ENCODE peak calls at places on chromosomes 1 and 21, in five cellular contexts. C is CD8-positive, alpha-beta memory T cell; L is ovary; I is endothelial cell of umbilical vein; M is DND-41. E is an unnamed sample.

GRCh38 chr1:66302810-66303209 is 231.1 kb upstream of the SGIP1 start:
- DNase-seq in C (no peak), L (no peak), I (no peak), M (no peak), E (no peak)

GRCh38 chr1:216323344-216323743 is 99.9 kb downstream of the USH2A start:
- DNase-seq in C (no peak), L (no peak), I (no peak), M (no peak), E (no peak)

GRCh38 chr1:41545996-41546938 is 61.8 kb upstream of the EDN2 start:
- DNase-seq in C (no peak), L (no peak), I (no peak), M (no peak), E (no peak)

GRCh38 chr1:37325010-37325409 is 149.4 kb upstream of the ZC3H12A start:
- DNase-seq in C (no peak), L (no peak), I (no peak), M (no peak), E (no peak)

GRCh38 chr1:62438163-62438562 is 1.3 kb downstream of the USP1 start:
- DNase-seq in C (no peak), L (no peak), I (peak; percentile 35), M (no peak), E (peak; percentile 23)

GRCh38 chr1:246760426-246761347 is 36.5 kb downstream of the SCCPDH start:
- DNase-seq in C (no peak), L (no peak), I (no peak), M (no peak), E (no peak)

GRCh38 chr1:243942196-243943150 is 92.4 kb upstream of the AKT3 start:
- DNase-seq in C (no peak), L (no peak), I (no peak), M (no peak), E (no peak)

GRCh38 chr1:108814343-108815125 is 42.4 kb downstream of the AKNAD1 start:
- DNase-seq in C (no peak), L (peak; percentile 32), I (no peak), M (no peak), E (no peak)

GRCh38 chr1:109750241-109750882 is 9.5 kb upstream of the GSTM3 start:
- DNase-seq in C (no peak), L (no peak), I (no peak), M (no peak), E (no peak)

GRCh38 chr1:19605884-19606442 is 38.1 kb upstream of the NBL1 start:
- DNase-seq in C (no peak), L (no peak), I (no peak), M (no peak), E (no peak)

GRCh38 chr1:154884868-154885706 is 15.0 kb upstream of the KCNN3 start:
- DNase-seq in C (no peak), L (no peak), I (peak; percentile 92), M (no peak), E (no peak)

GRCh38 chr1:203197625-203198024 is 11.1 kb upstream of the CHI3L1 start:
- DNase-seq in C (no peak), L (no peak), I (no peak), M (no peak), E (no peak)

GRCh38 chr1:57966751-57967406 is 543.0 kb upstream of the DAB1 start:
- DNase-seq in C (no peak), L (no peak), I (no peak), M (peak; percentile 24), E (no peak)

GRCh38 chr1:149917590-149918144 is at the start of gene SV2A:
- DNase-seq in C (peak; percentile 28), L (no peak), I (no peak), M (peak; percentile 84), E (no peak)

GRCh38 chr1:113133038-113133437 is 60.0 kb downstream of the LRIG2 start:
- DNase-seq in C (no peak), L (no peak), I (no peak), M (no peak), E (peak; percentile 26)

GRCh38 chr1:156767879-156768608 is 709 bp downstream of the PRCC start:
- DNase-seq in C (peak; percentile 31), L (peak; percentile 69), I (peak; percentile 42), M (no peak), E (peak; percentile 44)

GRCh38 chr1:206723500-206724472 is 39.1 kb downstream of the MAPKAPK2 start:
- DNase-seq in C (no peak), L (no peak), I (no peak), M (no peak), E (no peak)

GRCh38 chr1:234955107-234955731 is 173.4 kb downstream of the TOMM20 start:
- DNase-seq in C (no peak), L (no peak), I (peak; percentile 16), M (peak; percentile 71), E (no peak)

GRCh38 chr1:54995835-54996234 is 2.9 kb upstream of the BSND start:
- DNase-seq in C (peak; percentile 19), L (no peak), I (no peak), M (no peak), E (no peak)

GRCh38 chr1:218646288-218646687 is 301.2 kb downstream of the TGFB2 start:
- DNase-seq in C (no peak), L (no peak), I (no peak), M (no peak), E (no peak)

GRCh38 chr1:160354388-160354985 is 11.3 kb downstream of the NCSTN start:
- DNase-seq in C (no peak), L (no peak), I (no peak), M (peak; percentile 40), E (peak; percentile 9)

GRCh38 chr1:78033797-78034172 is 12.0 kb upstream of the GIPC2 start:
- DNase-seq in C (no peak), L (no peak), I (no peak), M (no peak), E (no peak)

GRCh38 chr1:224609333-224609732 is 6.8 kb upstream of the CNIH3 start:
- DNase-seq in C (no peak), L (no peak), I (no peak), M (no peak), E (no peak)

GRCh38 chr1:107057197-107058133 is 991 bp downstream of the PRMT6 start:
- DNase-seq in C (peak; percentile 4), L (peak; percentile 74), I (peak; percentile 72), M (peak; percentile 64), E (peak; percentile 5)

GRCh38 chr1:161119379-161120061 is 1.6 kb downstream of the NIT1 start:
- DNase-seq in C (peak; percentile 38), L (no peak), I (peak; percentile 55), M (peak; percentile 30), E (peak; percentile 81)

GRCh38 chr1:25861316-25862286 is 2.3 kb upstream of the AUNIP start:
- DNase-seq in C (no peak), L (no peak), I (peak; percentile 15), M (no peak), E (no peak)

GRCh38 chr1:39638965-39639332 is 494 bp downstream of the HEYL start:
- DNase-seq in C (no peak), L (no peak), I (no peak), M (no peak), E (no peak)

GRCh38 chr1:58932820-58933598 is 149.2 kb upstream of the JUN start:
- DNase-seq in C (no peak), L (no peak), I (no peak), M (no peak), E (peak; percentile 45)

GRCh38 chr1:32186077-32186476 is 6.6 kb downstream of the TXLNA start:
- DNase-seq in C (no peak), L (no peak), I (no peak), M (peak; percentile 72), E (no peak)

GRCh38 chr1:183080406-183080805 is 57.2 kb downstream of the LAMC1 start:
- DNase-seq in C (no peak), L (no peak), I (peak; percentile 51), M (no peak), E (no peak)

GRCh38 chr1:183081402-183082110 is 58.3 kb downstream of the LAMC1 start:
- DNase-seq in C (no peak), L (no peak), I (no peak), M (no peak), E (no peak)

GRCh38 chr1:183077107-183077506 is 53.9 kb downstream of the LAMC1 start:
- DNase-seq in C (no peak), L (no peak), I (no peak), M (no peak), E (no peak)

GRCh38 chr1:183082650-183083049 is 59.4 kb downstream of the LAMC1 start:
- DNase-seq in C (no peak), L (no peak), I (no peak), M (no peak), E (no peak)

DNA sequence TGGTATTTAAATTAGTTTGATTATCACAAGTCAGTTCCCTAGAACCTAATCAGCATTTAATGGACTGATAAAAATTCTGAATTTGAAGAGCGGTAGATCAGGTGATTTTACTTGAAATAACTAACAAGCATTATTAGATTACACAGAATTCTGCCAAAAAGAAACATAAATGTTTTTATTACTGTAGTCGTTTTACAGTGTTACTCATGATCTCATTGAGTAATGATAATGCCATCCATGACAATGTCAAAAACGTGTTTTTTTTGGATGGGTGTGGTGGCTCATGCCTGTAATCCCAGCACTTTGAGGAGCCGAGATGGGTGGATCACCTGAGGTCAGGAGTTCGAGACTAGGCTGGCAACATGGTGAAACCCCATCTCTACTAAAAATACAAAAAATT is 56.5 kb downstream of the LAMC1 start:
- DNase-seq in C (no peak), L (no peak), I (no peak), M (no peak), E (no peak)
- H3K4me1 ChIP-seq in C (no peaks in the 10 kb centered on the region), L (peaks cover 5% of the 10 kb centered on the region), I (peaks cover 12% of the 10 kb centered on the region), M (no peaks in the 10 kb centered on the region), E (no peaks in the 10 kb centered on the region)

DNA sequence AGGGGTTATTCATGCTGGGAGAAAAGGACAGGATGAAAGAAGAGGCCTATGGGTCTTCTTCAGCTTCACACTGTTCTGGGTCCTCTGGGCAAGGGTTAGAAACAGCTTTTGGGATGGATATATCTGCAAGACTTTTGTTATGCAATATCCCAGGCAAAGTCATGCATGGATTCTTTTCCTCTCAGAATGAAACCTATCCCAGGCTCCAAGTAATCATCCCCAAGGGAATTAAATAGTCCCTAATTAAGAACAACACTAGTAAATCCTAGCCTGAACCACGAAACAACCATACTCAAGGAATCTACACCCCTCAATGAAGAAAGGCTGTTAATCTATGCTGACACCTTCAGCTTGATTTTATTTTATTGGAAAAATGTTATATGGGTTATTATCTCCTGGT is 338.7 kb downstream of the TBX15 start:
- DNase-seq in C (no peak), L (no peak), I (no peak), M (no peak), E (no peak)
- H3K4me1 ChIP-seq in C (no peaks in the 10 kb centered on the region), L (no peaks in the 10 kb centered on the region), I (no peaks in the 10 kb centered on the region), M (no peaks in the 10 kb centered on the region), E (no peaks in the 10 kb centered on the region)

GRCh38 chr21:38760017-38760761 is 45.5 kb upstream of the ETS2 start:
- DNase-seq in C (no peak), L (no peak), I (no peak), M (no peak), E (no peak)
- H3K4me1 ChIP-seq in C (no peaks in the 10 kb centered on the region), L (peaks cover 6% of the 10 kb centered on the region), I (peaks cover 9% of the 10 kb centered on the region), M (no peaks in the 10 kb centered on the region), E (no peaks in the 10 kb centered on the region)

GRCh38 chr1:74271503-74271902 is 36.3 kb downstream of the TNNI3K start:
- DNase-seq in C (no peak), L (no peak), I (no peak), M (no peak), E (no peak)

DNA sequence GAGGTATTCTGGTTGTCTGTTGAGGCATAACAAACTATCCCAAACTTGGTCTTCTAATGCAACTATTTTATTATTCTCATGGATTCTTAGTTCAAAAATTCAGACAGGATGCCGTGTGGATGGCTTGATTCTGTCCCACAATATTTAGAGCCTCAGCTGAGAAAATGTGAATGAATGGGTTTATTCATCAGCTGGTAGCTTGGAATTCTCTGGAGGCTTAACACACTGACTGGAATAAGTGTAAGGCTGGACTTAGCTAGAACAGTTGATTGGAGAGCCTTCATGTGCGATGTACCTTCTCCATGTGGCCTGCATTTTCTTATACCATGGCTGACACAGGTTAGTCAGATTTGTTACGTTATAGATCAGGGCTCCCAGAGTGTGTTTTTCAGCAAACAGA is 30.8 kb downstream of the TNNI3K start:
- DNase-seq in C (no peak), L (no peak), I (no peak), M (no peak), E (no peak)
- H3K4me1 ChIP-seq in C (no peaks in the 10 kb centered on the region), L (no peaks in the 10 kb centered on the region), I (no peaks in the 10 kb centered on the region), M (no peaks in the 10 kb centered on the region), E (no peaks in the 10 kb centered on the region)